ENCODE peak calls at places on chromosomes 7 and 10, in eight cellular contexts. G is SK-N-SH; S is MCF 10A; D is AG04450; W is CD4-positive, alpha-beta T cell; P is psoas muscle; O is prostate gland; I is nephron progenitor cell. K is an unnamed sample.

GRCh38 chr10:25405871-25406270 is 231.1 kb downstream of the GPR158 start:
- DNase-seq in G (no peak), S (no peak), D (no peak), W (no peak), P (no peak), O (no peak), I (no peak), K (no peak)

GRCh38 chr7:128094111-128094570 is 62.9 kb upstream of the LRRC4 start:
- DNase-seq in G (no peak), S (no peak), D (no peak), W (no peak), P (no peak), O (no peak), I (no peak), K (no peak)

GRCh38 chr7:117296066-117296465 is 26.8 kb downstream of the WNT2 start:
- DNase-seq in G (no peak), S (no peak), D (no peak), W (no peak), P (no peak), O (peak), I (no peak), K (no peak)

GRCh38 chr7:113831509-113831908 is 87.3 kb downstream of the PPP1R3A start:
- DNase-seq in G (no peak), S (no peak), D (no peak), W (no peak), P (no peak), O (no peak), I (no peak), K (no peak)

GRCh38 chr7:2523941-2524807 is 4.6 kb downstream of the LFNG start:
- DNase-seq in G (peak), S (peak), D (no peak), W (no peak), P (peak), O (peak), I (no peak), K (peak)

GRCh38 chr7:39754326-39755120 is 131.2 kb downstream of the RALA start:
- DNase-seq in G (no peak), S (no peak), D (no peak), W (no peak), P (no peak), O (no peak), I (peak), K (no peak)

GRCh38 chr7:98821348-98821747 is 48.5 kb downstream of the TMEM130 start:
- DNase-seq in G (no peak), S (no peak), D (no peak), W (no peak), P (no peak), O (no peak), I (no peak), K (no peak)

GRCh38 chr10:118594392-118595063 is 920 bp downstream of the PRLHR start:
- DNase-seq in G (peak), S (no peak), D (no peak), W (peak), P (peak), O (no peak), I (peak), K (no peak)

GRCh38 chr10:86968994-86969355 is 693 bp downstream of the ADIRF start:
- DNase-seq in G (no peak), S (no peak), D (no peak), W (no peak), P (no peak), O (no peak), I (no peak), K (no peak)

GRCh38 chr7:101631224-101631714 is 2.2 kb upstream of the MYL10 start:
- DNase-seq in G (peak), S (peak), D (no peak), W (no peak), P (no peak), O (no peak), I (no peak), K (no peak)

GRCh38 chr10:125538947-125539649 is 143.9 kb downstream of the TEX36 start:
- DNase-seq in G (peak), S (peak), D (no peak), W (no peak), P (no peak), O (peak), I (no peak), K (no peak)

GRCh38 chr7:130154501-130155317 is 50.5 kb downstream of the TMEM209 start:
- DNase-seq in G (peak), S (peak), D (no peak), W (no peak), P (peak), O (no peak), I (no peak), K (no peak)

GRCh38 chr7:82105463-82105862 is 335.6 kb upstream of the HGF start:
- DNase-seq in G (no peak), S (peak), D (peak), W (no peak), P (no peak), O (no peak), I (no peak), K (no peak)

GRCh38 chr10:88915781-88916180 is 35.7 kb downstream of the STAMBPL1 start:
- DNase-seq in G (no peak), S (no peak), D (no peak), W (no peak), P (no peak), O (no peak), I (no peak), K (no peak)

GRCh38 chr10:11161910-11162309 is 144.2 kb downstream of the CELF2 start:
- DNase-seq in G (no peak), S (no peak), D (no peak), W (no peak), P (no peak), O (no peak), I (no peak), K (no peak)

GRCh38 chr10:88971668-88972067 is 18.9 kb upstream of the FAS start:
- DNase-seq in G (no peak), S (no peak), D (no peak), W (no peak), P (no peak), O (no peak), I (no peak), K (no peak)

GRCh38 chr10:132677096-132677904 is 108.6 kb downstream of the NKX6-2 start:
- DNase-seq in G (no peak), S (no peak), D (no peak), W (no peak), P (peak), O (no peak), I (no peak), K (no peak)

GRCh38 chr7:447523-447922 is 72.1 kb downstream of the PDGFA start:
- DNase-seq in G (no peak), S (no peak), D (no peak), W (no peak), P (no peak), O (no peak), I (no peak), K (no peak)

GRCh38 chr10:94103902-94104301 is 110.2 kb downstream of the PLCE1 start:
- DNase-seq in G (no peak), S (no peak), D (peak), W (no peak), P (no peak), O (no peak), I (no peak), K (no peak)

GRCh38 chr10:133307776-133308430 is 769 bp downstream of the TUBGCP2 start:
- DNase-seq in G (peak), S (peak), D (no peak), W (peak), P (peak), O (peak), I (peak), K (peak)

GRCh38 chr7:15303357-15303756 is 258.5 kb downstream of the AGMO start:
- DNase-seq in G (no peak), S (no peak), D (no peak), W (no peak), P (no peak), O (no peak), I (no peak), K (no peak)

GRCh38 chr10:132493246-132493755 is 44.3 kb upstream of the INPP5A start:
- DNase-seq in G (no peak), S (no peak), D (no peak), W (no peak), P (no peak), O (no peak), I (no peak), K (no peak)

GRCh38 chr10:24008164-24009066 is 200.5 kb upstream of the KIAA1217 start:
- DNase-seq in G (no peak), S (peak), D (no peak), W (no peak), P (no peak), O (peak), I (peak), K (no peak)

GRCh38 chr7:121797283-121798037 is 75.5 kb upstream of the PTPRZ1 start:
- DNase-seq in G (no peak), S (peak), D (no peak), W (no peak), P (no peak), O (no peak), I (no peak), K (no peak)

GRCh38 chr7:35768346-35768745 is 32.5 kb upstream of the SEPTIN7 start:
- DNase-seq in G (no peak), S (no peak), D (no peak), W (no peak), P (no peak), O (no peak), I (no peak), K (no peak)

GRCh38 chr10:118798186-118798811 is 43.5 kb upstream of the CACUL1 start:
- DNase-seq in G (no peak), S (peak), D (no peak), W (no peak), P (no peak), O (no peak), I (no peak), K (no peak)

GRCh38 chr10:114042895-114043531 is 653 bp upstream of the ADRB1 start:
- DNase-seq in G (peak), S (no peak), D (no peak), W (no peak), P (peak), O (peak), I (peak), K (no peak)

DNA sequence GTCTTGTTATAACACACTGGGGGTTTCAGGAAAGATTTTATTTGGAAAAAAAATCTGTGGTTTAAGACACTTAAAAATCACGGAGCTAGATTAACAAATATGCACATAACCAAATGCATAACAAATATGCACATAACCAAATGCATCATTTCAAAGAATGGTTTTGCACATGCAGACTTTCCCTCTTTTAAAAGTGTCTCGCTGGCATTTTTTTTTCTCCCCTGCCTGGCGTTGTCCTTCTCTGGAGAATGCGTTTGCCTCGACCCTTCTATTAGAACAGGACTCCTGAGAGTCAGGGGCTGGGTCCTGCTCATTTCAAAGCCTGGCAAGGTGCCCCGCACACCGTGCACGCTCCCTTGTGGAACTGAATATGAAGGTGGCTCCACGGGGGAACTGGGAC is 42.7 kb upstream of the LOXL4 start:
- DNase-seq in G (no peak), S (no peak), D (no peak), W (no peak), P (no peak), O (no peak), I (no peak), K (no peak)
- TF ChIP-seq CTCF in G (no peak), S (no peak), D (no peak), W (no peak), P (no peak), O (no peak), I (no peak), K (no peak)

GRCh38 chr10:71659050-71659738 is 60.4 kb downstream of the C10orf105 start:
- DNase-seq in G (peak), S (no peak), D (no peak), W (no peak), P (no peak), O (no peak), I (no peak), K (no peak)

GRCh38 chr10:71661060-71661622 is 58.4 kb downstream of the C10orf105 start:
- DNase-seq in G (no peak), S (no peak), D (no peak), W (no peak), P (no peak), O (no peak), I (no peak), K (no peak)

GRCh38 chr10:71659739-71660136 is 59.8 kb downstream of the C10orf105 start:
- DNase-seq in G (no peak), S (no peak), D (no peak), W (no peak), P (no peak), O (no peak), I (no peak), K (no peak)

GRCh38 chr10:71661942-71662341 is 57.6 kb downstream of the C10orf105 start:
- DNase-seq in G (no peak), S (no peak), D (no peak), W (no peak), P (no peak), O (no peak), I (no peak), K (no peak)

DNA sequence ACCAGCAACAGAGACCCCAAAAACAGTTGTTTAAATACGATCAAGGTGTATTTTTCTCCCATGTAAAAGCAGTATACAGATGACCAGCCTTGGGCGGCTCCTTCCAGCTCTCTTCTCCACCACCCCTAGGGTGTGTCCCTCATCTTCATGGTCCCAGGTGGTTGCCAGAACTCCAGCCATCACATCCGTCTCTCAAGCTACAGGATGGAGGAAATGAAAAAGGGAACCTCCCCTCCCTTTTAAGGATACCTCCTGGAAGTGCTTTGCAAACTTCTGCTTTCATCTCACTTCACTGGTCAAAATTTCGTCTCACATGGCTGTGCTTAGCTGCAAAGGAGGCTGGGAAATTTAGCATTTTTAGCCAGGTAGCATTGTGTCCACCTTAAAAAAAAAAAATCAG is 59.3 kb downstream of the C10orf105 start:
- DNase-seq in G (no peak), S (no peak), D (no peak), W (no peak), P (no peak), O (no peak), I (no peak), K (no peak)
- TF ChIP-seq CTCF in G (no peak), S (no peak), D (no peak), W (no peak), P (no peak), O (no peak), I (no peak), K (no peak)

GRCh38 chr7:5822742-5823503 is 41.5 kb upstream of the RNF216 start:
- DNase-seq in G (peak), S (peak), D (peak), W (peak), P (peak), O (peak), I (peak), K (peak)

GRCh38 chr7:5824297-5824610 is 42.8 kb upstream of the RNF216 start:
- DNase-seq in G (no peak), S (no peak), D (no peak), W (peak), P (no peak), O (no peak), I (no peak), K (no peak)

GRCh38 chr7:5831196-5831595 is 49.4 kb upstream of the OCM start:
- DNase-seq in G (no peak), S (no peak), D (no peak), W (no peak), P (no peak), O (no peak), I (peak), K (no peak)

DNA sequence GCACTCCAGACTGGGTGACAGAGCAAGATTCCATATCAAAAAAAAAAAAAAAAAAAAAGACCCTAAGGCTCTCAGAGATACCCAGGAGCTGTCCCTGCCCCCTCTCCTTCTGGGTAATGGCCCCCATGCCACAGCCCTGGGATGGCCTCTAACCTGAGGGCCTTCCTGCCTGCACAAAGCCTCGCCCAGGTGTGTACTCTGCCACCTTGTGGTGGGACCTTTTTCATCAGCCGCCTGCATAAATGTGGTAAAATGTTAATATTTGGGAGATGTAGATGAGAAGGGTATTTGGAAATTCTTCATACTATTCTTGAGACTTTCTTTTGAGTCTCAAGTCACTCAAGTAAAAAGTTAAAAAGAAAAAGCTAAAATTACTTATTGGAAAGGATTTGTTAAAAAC is 46.3 kb upstream of the RNF216 start:
- DNase-seq in G (peak), S (peak), D (no peak), W (peak), P (no peak), O (no peak), I (peak), K (no peak)
- TF ChIP-seq CTCF in G (peak), S (peak), D (peak), W (peak), P (no peak), O (no peak), I (peak), K (no peak)

GRCh38 chr10:26728957-26729356 is 31.5 kb downstream of the PDSS1 start:
- DNase-seq in G (no peak), S (no peak), D (no peak), W (no peak), P (no peak), O (no peak), I (no peak), K (no peak)
- TF ChIP-seq CTCF in G (peak), S (no peak), D (no peak), W (no peak), P (no peak), O (no peak), I (no peak), K (no peak)

GRCh38 chr7:155007947-155008346 is 5.0 kb upstream of the PAXIP1 start:
- DNase-seq in G (peak), S (no peak), D (no peak), W (no peak), P (no peak), O (no peak), I (no peak), K (no peak)

GRCh38 chr7:155011081-155011480 is 8.2 kb upstream of the PAXIP1 start:
- DNase-seq in G (no peak), S (no peak), D (no peak), W (no peak), P (no peak), O (no peak), I (no peak), K (no peak)

GRCh38 chr7:155009570-155010157 is 6.7 kb upstream of the PAXIP1 start:
- DNase-seq in G (peak), S (peak), D (no peak), W (no peak), P (no peak), O (no peak), I (no peak), K (no peak)
- TF ChIP-seq CTCF in G (peak), S (peak), D (peak), W (peak), P (peak), O (no peak), I (peak), K (no peak)

GRCh38 chr7:21782996-21783395 is 162.7 kb downstream of the CDCA7L start:
- DNase-seq in G (no peak), S (no peak), D (no peak), W (no peak), P (no peak), O (no peak), I (no peak), K (no peak)
- TF ChIP-seq CTCF in G (no peak), S (no peak), D (no peak), W (no peak), P (no peak), O (no peak), I (no peak), K (no peak)

GRCh38 chr10:44978570-44979280 is at the start of gene DEPP1:
- DNase-seq in G (peak), S (peak), D (peak), W (no peak), P (peak), O (peak), I (peak), K (peak)
- TF ChIP-seq CTCF in G (peak), S (no peak), D (peak), W (no peak), P (peak), O (peak), I (no peak), K (no peak)